ENCODE peak calls at places on chromosomes 6 and 20, in four cellular contexts. P is right atrium auricular region; E is lung; Z is CD8-positive, alpha-beta T cell. L is an unnamed sample.

GRCh38 chr6:167047554-167047953 is 48.4 kb downstream of the CEP43 start:
- DNase-seq in P (no peak), E (no peak), Z (no peak), L (no peak)

GRCh38 chr20:62804632-62805364 is at the start of gene OGFR:
- DNase-seq in P (no peak), E (peak), Z (peak), L (peak)

GRCh38 chr6:7658543-7658942 is 67.4 kb upstream of the BMP6 start:
- DNase-seq in P (no peak), E (no peak), Z (no peak), L (no peak)

GRCh38 chr6:109511832-109512231 is 28.8 kb upstream of the ZBTB24 start:
- DNase-seq in P (no peak), E (no peak), Z (no peak), L (no peak)

GRCh38 chr6:100881707-100882040 is 545 bp upstream of the ASCC3 start:
- DNase-seq in P (no peak), E (no peak), Z (no peak), L (no peak)

GRCh38 chr6:148983986-148984385 is 237.2 kb downstream of the UST start:
- DNase-seq in P (no peak), E (no peak), Z (no peak), L (no peak)

GRCh38 chr6:110874880-110875547 is 429 bp downstream of the AMD1 start:
- DNase-seq in P (no peak), E (peak), Z (peak), L (peak)

GRCh38 chr6:122130026-122130348 is 269.5 kb upstream of the HSF2 start:
- DNase-seq in P (no peak), E (no peak), Z (no peak), L (no peak)

GRCh38 chr20:10619427-10619826 is 54.4 kb downstream of the JAG1 start:
- DNase-seq in P (no peak), E (no peak), Z (no peak), L (peak)

GRCh38 chr20:9985773-9986172 is 49.0 kb upstream of the ANKEF1 start:
- DNase-seq in P (no peak), E (no peak), Z (no peak), L (no peak)

GRCh38 chr6:75084872-75085381 is 120.9 kb downstream of the COL12A1 start:
- DNase-seq in P (no peak), E (peak), Z (no peak), L (no peak)

GRCh38 chr6:119079288-119079809 is 885 bp upstream of the FAM184A start:
- DNase-seq in P (no peak), E (no peak), Z (no peak), L (peak)

GRCh38 chr6:7723554-7723953 is 2.3 kb upstream of the BMP6 start:
- DNase-seq in P (no peak), E (no peak), Z (no peak), L (no peak)

GRCh38 chr20:48142258-48142657 is 357.0 kb upstream of the SULF2 start:
- DNase-seq in P (no peak), E (no peak), Z (no peak), L (no peak)

GRCh38 chr6:14638562-14638931 is 521.0 kb downstream of the CD83 start:
- DNase-seq in P (no peak), E (no peak), Z (no peak), L (no peak)

GRCh38 chr6:33700391-33701050 is 11.0 kb downstream of the UQCC2 start:
- DNase-seq in P (peak), E (peak), Z (peak), L (no peak)

GRCh38 chr20:36335187-36335870 is 29.2 kb downstream of the DLGAP4 start:
- DNase-seq in P (no peak), E (no peak), Z (no peak), L (no peak)

GRCh38 chr6:51841656-51842055 is 245.8 kb downstream of the PKHD1 start:
- DNase-seq in P (no peak), E (no peak), Z (no peak), L (no peak)

GRCh38 chr6:143279385-143279784 is 171.1 kb downstream of the ADAT2 start:
- DNase-seq in P (no peak), E (no peak), Z (no peak), L (no peak)

GRCh38 chr6:50791900-50792508 is 26.7 kb upstream of the TFAP2B start:
- DNase-seq in P (no peak), E (no peak), Z (no peak), L (peak)

GRCh38 chr6:121838842-121839241 is 403.4 kb downstream of the GJA1 start:
- DNase-seq in P (no peak), E (no peak), Z (no peak), L (no peak)

GRCh38 chr6:57220083-57220703 is 1.9 kb downstream of the RAB23 start:
- DNase-seq in P (no peak), E (no peak), Z (no peak), L (no peak)

DNA sequence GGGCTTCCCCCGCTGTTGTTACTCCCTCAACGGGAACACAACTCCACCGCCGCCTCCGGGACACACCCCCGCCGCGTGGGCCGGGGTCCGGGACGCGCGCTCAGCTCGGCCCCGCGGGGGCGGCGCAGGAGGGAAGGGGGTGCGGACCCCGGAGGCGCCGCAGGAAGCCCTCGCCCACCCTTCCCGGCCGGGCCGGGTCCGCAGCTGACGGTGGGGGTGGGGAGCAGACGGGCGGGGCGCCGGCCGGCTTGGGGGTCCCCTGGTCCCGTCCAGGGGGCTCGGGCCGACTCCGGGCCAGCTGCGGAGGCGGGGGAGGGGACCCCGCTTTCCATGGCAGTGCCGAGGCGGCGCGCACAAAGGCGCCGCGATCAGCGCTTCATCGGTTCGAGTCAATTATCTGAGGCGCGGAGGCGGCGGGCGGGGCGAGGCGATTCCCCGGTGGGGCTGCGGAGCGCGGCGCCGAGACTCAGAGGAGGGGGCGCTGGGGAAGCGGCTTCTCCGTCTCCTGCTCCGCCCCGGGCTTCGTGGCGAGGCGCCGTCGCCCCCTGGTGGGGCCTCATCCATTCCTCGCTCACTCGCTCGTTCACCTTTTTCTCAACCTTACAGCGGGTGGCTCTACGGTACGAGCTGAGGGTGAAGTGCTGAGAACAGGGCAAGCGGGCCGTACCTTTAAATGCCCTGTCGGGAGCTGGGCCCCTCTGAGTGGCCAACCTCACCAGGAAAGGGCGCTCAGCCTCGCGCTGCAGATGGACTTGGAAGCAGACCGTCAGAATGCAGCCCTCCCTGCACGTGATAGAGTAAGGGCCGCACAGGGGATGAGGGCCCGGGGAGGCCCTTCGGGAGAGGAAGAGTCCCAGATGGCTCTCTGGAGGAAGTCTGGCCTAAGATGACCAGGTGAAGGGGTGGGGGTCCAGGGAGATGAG is 40.0 kb downstream of the SLC52A3 start:
- DNase-seq in P (no peak), E (no peak), Z (peak), L (peak)
- TF ChIP-seq CTCF in P (peak), E (peak), Z (peak), L (peak)

GRCh38 chr6:168049681-168050224 is 29.3 kb downstream of the FRMD1 start:
- DNase-seq in P (no peak), E (no peak), Z (no peak), L (no peak)
- H3K27ac ChIP-seq in P (no peak), E (no peak), Z (no peak), L (no peak)

GRCh38 chr6:115272311-115272710 is 788.4 kb downstream of the FRK start:
- DNase-seq in P (no peak), E (no peak), Z (no peak), L (no peak)

GRCh38 chr6:115271001-115271400 is 789.7 kb downstream of the FRK start:
- DNase-seq in P (no peak), E (no peak), Z (no peak), L (no peak)

DNA sequence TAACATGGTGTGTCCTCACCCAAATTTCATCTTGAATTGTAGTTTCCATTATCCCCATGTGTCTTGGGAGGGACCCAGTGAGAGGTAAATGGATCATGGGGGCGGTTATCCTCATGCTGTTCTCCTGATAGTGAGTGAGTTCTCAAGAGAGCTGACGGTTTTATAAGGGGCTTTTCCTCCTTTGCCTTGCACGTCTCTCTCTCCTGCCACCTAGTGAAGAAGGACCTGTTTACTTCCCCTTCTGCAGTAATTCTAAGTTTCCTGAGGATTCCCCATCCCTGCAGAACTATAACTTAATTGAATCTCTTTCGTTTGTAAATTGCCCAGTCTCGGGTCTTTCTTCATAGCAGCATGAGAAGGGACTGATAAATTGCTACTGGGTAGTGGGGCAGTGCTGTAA is 789.3 kb downstream of the FRK start:
- DNase-seq in P (no peak), E (no peak), Z (no peak), L (no peak)
- TF ChIP-seq CTCF in P (no peak), E (no peak), Z (no peak), L (no peak)

GRCh38 chr6:135234492-135234780 is 53.3 kb downstream of the MYB start:
- DNase-seq in P (no peak), E (no peak), Z (no peak), L (no peak)
- H3K27ac ChIP-seq in P (no peak), E (no peak), Z (no peak), L (no peak)

GRCh38 chr20:53201588-53201987 is 229.4 kb downstream of the TSHZ2 start:
- DNase-seq in P (no peak), E (no peak), Z (no peak), L (no peak)

GRCh38 chr20:53194310-53194709 is 222.2 kb downstream of the TSHZ2 start:
- DNase-seq in P (no peak), E (no peak), Z (no peak), L (no peak)

GRCh38 chr20:53191957-53192356 is 219.8 kb downstream of the TSHZ2 start:
- DNase-seq in P (no peak), E (no peak), Z (no peak), L (no peak)

GRCh38 chr20:53194891-53195290 is 222.7 kb downstream of the TSHZ2 start:
- DNase-seq in P (no peak), E (no peak), Z (no peak), L (no peak)

GRCh38 chr20:53195882-53196610 is 223.9 kb downstream of the TSHZ2 start:
- DNase-seq in P (no peak), E (no peak), Z (no peak), L (no peak)
- TF ChIP-seq CTCF in P (no peak), E (no peak), Z (no peak), L (peak)

DNA sequence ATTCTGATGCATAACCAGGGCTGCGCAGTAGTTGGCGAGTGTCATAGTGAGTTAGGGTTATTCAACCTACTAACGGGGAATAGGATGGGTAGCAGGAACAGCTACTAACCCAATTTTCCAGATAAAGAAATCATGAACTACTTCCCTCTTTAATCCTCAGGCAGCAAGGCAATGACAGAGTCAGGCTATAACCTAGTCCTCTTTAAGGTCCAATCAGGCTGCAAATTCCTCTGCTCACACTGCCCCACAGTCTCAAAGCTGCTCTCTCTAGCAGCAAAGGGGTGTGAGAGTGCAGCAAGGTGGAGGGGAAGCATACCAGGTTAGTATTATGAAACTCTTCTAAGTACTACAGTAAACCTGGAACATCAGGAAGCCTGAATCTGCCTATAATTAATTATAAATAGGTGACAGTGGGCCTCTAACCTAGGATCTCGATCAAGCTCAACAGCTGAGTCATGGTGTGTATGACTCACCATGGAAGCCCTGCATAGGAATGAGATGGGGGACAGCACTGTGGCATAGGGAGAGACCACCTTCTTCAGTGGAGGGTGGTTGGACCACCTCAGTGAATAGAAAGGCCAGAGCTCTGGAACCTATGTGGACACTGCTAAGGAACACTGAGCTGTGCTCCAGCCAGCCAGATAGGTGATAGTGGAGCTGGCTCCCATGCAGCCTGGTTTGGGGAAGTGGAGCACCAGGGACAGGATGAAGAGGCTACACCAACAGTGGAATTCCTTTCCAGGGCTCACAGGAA is 7.9 kb downstream of the PEX6 start:
- DNase-seq in P (no peak), E (no peak), Z (no peak), L (peak)
- H3K27ac ChIP-seq in P (no peak), E (no peak), Z (no peak), L (peak)

DNA sequence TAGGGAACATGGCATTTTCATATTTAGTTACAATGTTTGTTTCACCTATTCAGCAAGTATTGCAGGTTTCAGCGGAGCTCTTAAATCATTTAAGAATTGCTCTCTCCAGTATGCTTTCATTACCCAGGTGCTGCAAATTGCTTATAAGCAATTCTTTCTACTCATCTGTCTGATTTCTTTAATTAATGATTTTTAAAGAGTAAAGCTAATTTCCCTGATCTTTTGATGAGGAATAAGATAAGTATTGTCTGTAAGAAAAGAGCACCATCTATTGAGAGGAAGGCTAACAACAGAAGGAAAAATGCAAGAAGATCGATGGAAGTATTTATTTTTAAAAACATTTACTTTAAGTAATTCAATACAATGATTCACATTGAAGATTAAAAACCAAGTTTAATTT is 2.0 kb downstream of the OPRM1 start:
- DNase-seq in P (no peak), E (no peak), Z (no peak), L (no peak)
- TF ChIP-seq CTCF in P (no peak), E (no peak), Z (no peak), L (no peak)

GRCh38 chr20:14335122-14335521 is 2.3 kb downstream of the FLRT3 start:
- DNase-seq in P (no peak), E (no peak), Z (no peak), L (no peak)
- H3K27ac ChIP-seq in P (no peak), E (no peak), Z (no peak), L (no peak)

DNA sequence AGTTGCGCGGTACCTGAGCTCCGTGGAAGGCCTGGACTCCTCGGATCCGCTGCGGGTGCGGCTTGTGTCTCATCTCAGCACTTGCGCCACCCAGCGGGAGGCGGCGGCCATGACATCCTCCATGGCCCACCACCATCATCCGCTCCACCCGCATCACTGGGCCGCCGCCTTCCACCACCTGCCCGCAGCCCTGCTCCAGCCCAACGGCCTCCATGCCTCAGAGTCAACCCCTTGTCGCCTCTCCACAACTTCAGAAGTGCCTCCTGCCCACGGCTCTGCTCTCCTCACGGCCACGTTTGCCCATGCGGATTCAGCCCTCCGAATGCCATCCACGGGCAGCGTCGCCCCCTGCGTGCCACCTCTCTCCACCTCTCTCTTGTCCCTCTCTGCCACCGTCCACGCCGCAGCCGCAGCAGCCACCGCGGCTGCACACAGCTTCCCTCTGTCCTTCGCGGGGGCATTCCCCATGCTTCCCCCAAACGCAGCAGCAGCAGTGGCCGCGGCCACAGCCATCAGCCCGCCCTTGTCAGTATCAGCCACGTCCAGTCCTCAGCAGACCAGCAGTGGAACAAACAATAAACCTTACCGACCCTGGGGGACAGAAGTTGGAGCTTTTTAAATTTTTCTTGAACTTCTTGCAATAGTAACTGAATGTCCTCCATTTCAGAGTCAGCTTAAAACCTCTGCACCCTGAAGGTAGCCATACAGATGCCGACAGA is 9.9 kb downstream of the HEY2 start:
- DNase-seq in P (no peak), E (no peak), Z (no peak), L (no peak)
- TF ChIP-seq CTCF in P (no peak), E (no peak), Z (no peak), L (no peak)

GRCh38 chr20:18796282-18796833 is 17.2 kb upstream of the SCP2D1 start:
- DNase-seq in P (no peak), E (no peak), Z (no peak), L (no peak)

GRCh38 chr20:18790787-18791186 is 22.8 kb upstream of the SCP2D1 start:
- DNase-seq in P (no peak), E (no peak), Z (no peak), L (no peak)

GRCh38 chr20:18793625-18794427 is 19.8 kb upstream of the SCP2D1 start:
- DNase-seq in P (peak), E (peak), Z (peak), L (peak)

GRCh38 chr20:18795366-18795765 is 18.2 kb upstream of the SCP2D1 start:
- DNase-seq in P (no peak), E (no peak), Z (no peak), L (no peak)

GRCh38 chr20:18794428-18794787 is 19.2 kb upstream of the SCP2D1 start:
- DNase-seq in P (no peak), E (no peak), Z (no peak), L (no peak)
- H3K27ac ChIP-seq in P (peak), E (peak), Z (peak), L (peak)

L was measured in RWPE1.